ENCODE peak calls at places on chromosomes 6 and 20, in four cellular contexts. One of them, this sample, is unnamed.
A peak's percentile ranks its signal among the peaks of the same experiment; 100 is the strongest.

GRCh38 chr20:44151621-44152416 is 35.2 kb downstream of the JPH2 start:
- DNase-seq in K562: no peak
- DNase-seq in GM12878: no peak
- DNase-seq in IMR-90: no peak
- DNase-seq in this sample: no peak

GRCh38 chr6:8400663-8401062 is 34.7 kb downstream of the SLC35B3 start:
- DNase-seq in GM12878: no peak
- DNase-seq in K562: no peak
- DNase-seq in IMR-90: no peak
- DNase-seq in this sample: no peak

GRCh38 chr6:137473651-137474050 is 20.5 kb downstream of the OLIG3 start:
- DNase-seq in K562: no peak
- DNase-seq in IMR-90: no peak
- DNase-seq in GM12878: no peak
- DNase-seq in this sample: no peak

GRCh38 chr20:21505810-21506530 is 7.9 kb downstream of the NKX2-2 start:
- DNase-seq in IMR-90: peak; percentile 20
- DNase-seq in GM12878: no peak
- DNase-seq in K562: peak; percentile 80
- DNase-seq in this sample: peak; percentile 37

GRCh38 chr6:96571551-96571950 is 8.6 kb downstream of the FHL5 start:
- DNase-seq in K562: no peak
- DNase-seq in IMR-90: no peak
- DNase-seq in GM12878: no peak
- DNase-seq in this sample: no peak

GRCh38 chr6:157131250-157131649 is 192.1 kb downstream of the TMEM242 start:
- DNase-seq in K562: no peak
- DNase-seq in IMR-90: no peak
- DNase-seq in GM12878: no peak
- DNase-seq in this sample: no peak

GRCh38 chr20:3084283-3084985 is at the start of gene AVP:
- DNase-seq in IMR-90: no peak
- DNase-seq in K562: peak; percentile 46
- DNase-seq in GM12878: no peak
- DNase-seq in this sample: no peak

GRCh38 chr6:150857062-150857905 is 8.2 kb upstream of the MTHFD1L start:
- DNase-seq in IMR-90: peak; percentile 100
- DNase-seq in GM12878: no peak
- DNase-seq in K562: no peak
- DNase-seq in this sample: peak; percentile 99

GRCh38 chr6:163263998-163264661 is 150.4 kb upstream of the QKI start:
- DNase-seq in GM12878: no peak
- DNase-seq in IMR-90: no peak
- DNase-seq in K562: no peak
- DNase-seq in this sample: no peak

GRCh38 chr6:158011478-158011920 is 29.8 kb downstream of the SYNJ2 start:
- DNase-seq in K562: no peak
- DNase-seq in IMR-90: peak; percentile 65
- DNase-seq in GM12878: no peak
- DNase-seq in this sample: peak; percentile 69

GRCh38 chr6:164928366-164929154 is 380.8 kb downstream of the C6orf118 start:
- DNase-seq in GM12878: no peak
- DNase-seq in K562: no peak
- DNase-seq in IMR-90: no peak
- DNase-seq in this sample: no peak

GRCh38 chr20:14924433-14924832 is 587.0 kb upstream of the FLRT3 start:
- DNase-seq in GM12878: no peak
- DNase-seq in IMR-90: no peak
- DNase-seq in K562: no peak
- DNase-seq in this sample: peak; percentile 14

GRCh38 chr6:6758915-6759654 is 170.6 kb downstream of the LY86 start:
- DNase-seq in K562: peak; percentile 74
- DNase-seq in IMR-90: peak; percentile 61
- DNase-seq in GM12878: peak; percentile 13
- DNase-seq in this sample: peak; percentile 64

GRCh38 chr20:53751394-53752368 is 158.0 kb upstream of the ZNF217 start:
- DNase-seq in IMR-90: no peak
- DNase-seq in K562: no peak
- DNase-seq in GM12878: peak; percentile 86
- DNase-seq in this sample: peak; percentile 23

GRCh38 chr6:25477006-25477590 is 174.9 kb upstream of the SCGN start:
- DNase-seq in GM12878: no peak
- DNase-seq in IMR-90: peak; percentile 59
- DNase-seq in K562: no peak
- DNase-seq in this sample: no peak

GRCh38 chr20:19778404-19778803 is 20.3 kb downstream of the RIN2 start:
- DNase-seq in K562: no peak
- DNase-seq in GM12878: no peak
- DNase-seq in IMR-90: no peak
- DNase-seq in this sample: no peak

DNA sequence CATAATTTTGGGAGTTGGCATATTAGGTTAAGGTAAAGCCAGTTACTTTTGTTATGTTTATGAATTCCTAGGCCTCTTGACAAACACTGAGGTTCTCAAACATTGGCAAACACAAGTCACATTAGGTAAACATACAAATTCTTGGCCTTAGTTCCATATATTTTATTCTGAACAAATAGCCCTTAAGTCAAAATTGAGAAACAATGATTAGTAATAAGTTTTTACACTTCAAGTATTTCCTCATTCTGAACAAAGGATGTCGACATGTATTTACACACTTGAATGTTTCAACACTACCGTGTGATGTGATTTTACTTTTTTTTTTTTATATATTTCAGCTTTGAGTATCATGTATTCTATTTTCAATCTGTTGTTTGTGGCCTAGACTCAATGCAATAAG is 3.8 kb upstream of the ECHDC1 start:
- DNase-seq in K562: no peak
- DNase-seq in IMR-90: no peak
- DNase-seq in GM12878: no peak
- DNase-seq in this sample: no peak
- TF ChIP-seq FOS in K562: no peak
- TF ChIP-seq FOS in IMR-90: no peak
- TF ChIP-seq FOS in GM12878: no peak
- TF ChIP-seq FOS in this sample: no peak

DNA sequence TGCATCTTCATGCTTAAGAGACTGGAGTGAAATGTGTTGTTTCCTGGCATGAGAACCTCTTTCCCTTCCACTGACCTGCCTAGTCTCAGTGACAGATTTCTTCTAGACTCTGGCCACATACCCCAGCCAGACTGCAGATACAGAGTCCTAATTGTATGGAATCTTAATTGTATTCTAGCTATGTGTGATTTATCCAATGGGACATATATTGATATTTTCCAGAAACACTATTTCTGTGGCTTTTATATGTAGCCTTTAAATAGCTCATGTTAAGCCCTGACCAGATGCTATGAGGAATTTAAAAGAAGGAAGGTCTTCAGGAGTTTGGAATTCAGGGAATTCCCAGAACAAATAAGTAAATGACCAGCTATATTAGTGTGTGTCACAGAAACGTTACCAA is 99.0 kb downstream of the FIG4 start:
- DNase-seq in GM12878: no peak
- DNase-seq in IMR-90: peak; percentile 79
- DNase-seq in K562: no peak
- DNase-seq in this sample: peak; percentile 69
- TF ChIP-seq FOS in GM12878: no peak
- TF ChIP-seq FOS in IMR-90: no peak
- TF ChIP-seq FOS in K562: no peak
- TF ChIP-seq FOS in this sample: no peak

GRCh38 chr6:149079911-149080501 is 237.5 kb upstream of the TAB2 start:
- DNase-seq in IMR-90: peak; percentile 73
- DNase-seq in GM12878: no peak
- DNase-seq in K562: no peak
- DNase-seq in this sample: no peak
- TF ChIP-seq FOS in IMR-90: no peak
- TF ChIP-seq FOS in GM12878: no peak
- TF ChIP-seq FOS in K562: no peak
- TF ChIP-seq FOS in this sample: no peak

DNA sequence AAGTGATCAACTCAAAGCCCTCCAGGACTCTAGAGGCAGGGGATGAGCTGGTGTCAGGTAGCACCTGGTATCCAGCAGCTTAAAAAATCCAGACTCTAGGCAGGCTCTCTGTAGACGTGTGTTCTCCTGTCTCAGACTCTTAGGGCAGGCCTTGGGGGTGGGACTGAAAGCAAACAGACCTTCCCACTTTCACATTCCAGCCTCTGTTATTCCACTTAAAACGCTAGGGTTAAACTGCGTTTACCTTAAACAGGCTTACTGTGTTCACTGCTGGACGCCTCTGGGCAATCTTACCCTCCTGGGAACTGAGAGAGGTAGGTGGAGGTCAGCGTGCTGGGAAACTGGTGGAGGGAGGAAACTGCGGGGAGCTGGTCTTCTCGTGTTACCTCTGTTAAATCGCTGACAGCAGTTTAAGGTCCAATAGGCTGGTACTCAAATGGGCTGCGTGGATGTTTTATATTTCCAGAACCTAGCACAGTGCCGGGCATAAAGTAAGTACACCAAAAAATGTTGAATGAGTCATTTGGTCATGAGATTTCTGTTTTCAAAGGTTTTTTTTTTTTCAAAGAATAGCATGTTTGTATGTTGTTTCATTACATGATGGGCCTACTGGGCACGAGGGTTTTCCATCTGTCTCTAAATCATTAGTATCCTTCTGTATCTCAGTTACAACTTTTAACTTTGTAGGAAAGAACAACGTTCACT is at the start of gene GCNT2:
- DNase-seq in IMR-90: peak; percentile 23
- DNase-seq in GM12878: no peak
- DNase-seq in K562: no peak
- DNase-seq in this sample: peak; percentile 66
- TF ChIP-seq FOS in IMR-90: no peak
- TF ChIP-seq FOS in GM12878: no peak
- TF ChIP-seq FOS in K562: no peak
- TF ChIP-seq FOS in this sample: no peak

GRCh38 chr6:81820979-81821378 is 68.5 kb upstream of the TENT5A start:
- DNase-seq in GM12878: peak; percentile 11
- DNase-seq in K562: no peak
- DNase-seq in IMR-90: no peak
- DNase-seq in this sample: no peak
- TF ChIP-seq FOS in GM12878: no peak
- TF ChIP-seq FOS in K562: no peak
- TF ChIP-seq FOS in IMR-90: no peak
- TF ChIP-seq FOS in this sample: no peak

GRCh38 chr6:153503810-153504209 is 372.7 kb upstream of the RGS17 start:
- DNase-seq in IMR-90: no peak
- DNase-seq in GM12878: no peak
- DNase-seq in K562: no peak
- DNase-seq in this sample: no peak
- TF ChIP-seq FOS in IMR-90: no peak
- TF ChIP-seq FOS in GM12878: no peak
- TF ChIP-seq FOS in K562: no peak
- TF ChIP-seq FOS in this sample: no peak

DNA sequence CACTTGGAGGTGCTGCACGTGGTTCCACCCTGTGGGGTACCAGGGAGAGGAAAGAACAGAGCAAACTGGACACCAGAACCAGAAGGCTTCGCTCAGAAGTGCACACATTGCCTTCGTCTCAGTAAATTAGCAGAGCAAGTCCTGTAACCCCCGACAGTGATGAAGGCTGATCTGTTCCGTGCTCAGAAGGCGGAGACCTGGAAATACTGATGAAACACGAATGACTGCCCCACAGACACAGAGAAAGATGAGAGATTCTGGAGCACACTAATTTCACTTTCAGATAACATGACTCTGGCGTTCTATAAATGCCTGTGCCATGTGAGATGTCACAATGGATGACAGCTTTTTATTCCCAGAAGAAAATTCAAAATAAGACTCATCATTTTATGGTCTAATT is 44.2 kb upstream of the CCR6 start:
- DNase-seq in IMR-90: no peak
- DNase-seq in GM12878: no peak
- DNase-seq in K562: no peak
- DNase-seq in this sample: no peak
- TF ChIP-seq FOS in IMR-90: no peak
- TF ChIP-seq FOS in GM12878: no peak
- TF ChIP-seq FOS in K562: no peak
- TF ChIP-seq FOS in this sample: no peak

GRCh38 chr6:9537381-9537780 is 877.5 kb downstream of the TFAP2A start:
- DNase-seq in K562: no peak
- DNase-seq in GM12878: no peak
- DNase-seq in IMR-90: peak; percentile 25
- DNase-seq in this sample: peak; percentile 69
- TF ChIP-seq FOS in K562: no peak
- TF ChIP-seq FOS in GM12878: no peak
- TF ChIP-seq FOS in IMR-90: no peak
- TF ChIP-seq FOS in this sample: no peak